ENCODE peak calls at places on chromosomes 2 and 18, in nine cellular contexts. One of them, this sample, is unnamed.

GRCh38 chr2:48755473-48755872 is at the start of gene LHCGR:
- DNase-seq in AG08396: peak
- DNase-seq in NCI-H82: no peak
- DNase-seq in HS-5: no peak
- DNase-seq in HCEC 1CT: no peak
- DNase-seq in GM06990: no peak
- DNase-seq in stromal cell of bone marrow: no peak
- DNase-seq in coronary artery: no peak
- DNase-seq in mucosa of gallbladder: no peak
- DNase-seq in this sample: no peak

GRCh38 chr2:96400049-96401000 is 64.8 kb downstream of the NCAPH start:
- DNase-seq in AG08396: no peak
- DNase-seq in NCI-H82: no peak
- DNase-seq in HS-5: no peak
- DNase-seq in HCEC 1CT: no peak
- DNase-seq in GM06990: no peak
- DNase-seq in stromal cell of bone marrow: no peak
- DNase-seq in coronary artery: no peak
- DNase-seq in mucosa of gallbladder: no peak
- DNase-seq in this sample: no peak

GRCh38 chr2:110678457-110679336 is 834 bp upstream of the BUB1 start:
- DNase-seq in AG08396: peak
- DNase-seq in NCI-H82: peak
- DNase-seq in HS-5: no peak
- DNase-seq in HCEC 1CT: no peak
- DNase-seq in GM06990: peak
- DNase-seq in stromal cell of bone marrow: no peak
- DNase-seq in coronary artery: no peak
- DNase-seq in mucosa of gallbladder: no peak
- DNase-seq in this sample: no peak

GRCh38 chr2:235080108-235080507 is 128.3 kb downstream of the SH3BP4 start:
- DNase-seq in AG08396: no peak
- DNase-seq in NCI-H82: no peak
- DNase-seq in HS-5: no peak
- DNase-seq in HCEC 1CT: no peak
- DNase-seq in GM06990: no peak
- DNase-seq in stromal cell of bone marrow: no peak
- DNase-seq in coronary artery: no peak
- DNase-seq in mucosa of gallbladder: no peak
- DNase-seq in this sample: no peak

GRCh38 chr18:79528846-79529245 is 133.1 kb downstream of the NFATC1 start:
- DNase-seq in AG08396: peak
- DNase-seq in NCI-H82: peak
- DNase-seq in HS-5: peak
- DNase-seq in HCEC 1CT: peak
- DNase-seq in GM06990: peak
- DNase-seq in stromal cell of bone marrow: peak
- DNase-seq in coronary artery: no peak
- DNase-seq in mucosa of gallbladder: peak
- DNase-seq in this sample: no peak

GRCh38 chr2:10796703-10797102 is 15.9 kb downstream of the PDIA6 start:
- DNase-seq in AG08396: no peak
- DNase-seq in NCI-H82: no peak
- DNase-seq in HS-5: no peak
- DNase-seq in HCEC 1CT: no peak
- DNase-seq in GM06990: no peak
- DNase-seq in stromal cell of bone marrow: no peak
- DNase-seq in coronary artery: no peak
- DNase-seq in mucosa of gallbladder: no peak
- DNase-seq in this sample: no peak

GRCh38 chr18:40404284-40404683 is 1550.8 kb upstream of the PIK3C3 start:
- DNase-seq in AG08396: peak
- DNase-seq in NCI-H82: no peak
- DNase-seq in HS-5: peak
- DNase-seq in HCEC 1CT: no peak
- DNase-seq in GM06990: no peak
- DNase-seq in stromal cell of bone marrow: no peak
- DNase-seq in coronary artery: no peak
- DNase-seq in mucosa of gallbladder: no peak
- DNase-seq in this sample: no peak

GRCh38 chr18:9069482-9070059 is 32.9 kb upstream of the NDUFV2 start:
- DNase-seq in AG08396: no peak
- DNase-seq in NCI-H82: no peak
- DNase-seq in HS-5: no peak
- DNase-seq in HCEC 1CT: no peak
- DNase-seq in GM06990: peak
- DNase-seq in stromal cell of bone marrow: no peak
- DNase-seq in coronary artery: no peak
- DNase-seq in mucosa of gallbladder: no peak
- DNase-seq in this sample: no peak

GRCh38 chr18:9751371-9752031 is 43.4 kb downstream of the RAB31 start:
- DNase-seq in AG08396: no peak
- DNase-seq in NCI-H82: no peak
- DNase-seq in HS-5: no peak
- DNase-seq in HCEC 1CT: no peak
- DNase-seq in GM06990: no peak
- DNase-seq in stromal cell of bone marrow: no peak
- DNase-seq in coronary artery: peak
- DNase-seq in mucosa of gallbladder: no peak
- DNase-seq in this sample: no peak

This sample was measured in thoracic aorta.